ENCODE peak calls at places on chromosomes 16 and 17, in five cellular contexts. One of them, this sample, is unnamed. For H3K27me3 and H3K4me1, the result is how much of the 10 kb centered on the place peaks cover.

GRCh38 chr17:33205552-33205951 is 87.5 kb downstream of the ASIC2 start:
- DNase-seq in ovary: no peak
- DNase-seq in thoracic aorta: no peak
- DNase-seq in cardiac muscle cell: no peak
- DNase-seq in body of pancreas: no peak
- DNase-seq in this sample: no peak

GRCh38 chr16:57749101-57749692 is 13.6 kb downstream of the KATNB1 start:
- DNase-seq in cardiac muscle cell: no peak
- DNase-seq in body of pancreas: no peak
- DNase-seq in thoracic aorta: no peak
- DNase-seq in ovary: no peak
- DNase-seq in this sample: no peak

GRCh38 chr17:49551221-49552069 is 24.2 kb upstream of the NXPH3 start:
- DNase-seq in thoracic aorta: no peak
- DNase-seq in body of pancreas: no peak
- DNase-seq in ovary: no peak
- DNase-seq in cardiac muscle cell: no peak
- DNase-seq in this sample: no peak

GRCh38 chr17:57988301-57989010 is 402 bp upstream of the VEZF1 start:
- DNase-seq in ovary: peak
- DNase-seq in body of pancreas: peak
- DNase-seq in thoracic aorta: no peak
- DNase-seq in cardiac muscle cell: peak
- DNase-seq in this sample: peak

GRCh38 chr17:49361902-49362722 is at the start of gene ZNF652:
- DNase-seq in ovary: peak
- DNase-seq in body of pancreas: peak
- DNase-seq in cardiac muscle cell: peak
- DNase-seq in thoracic aorta: peak
- DNase-seq in this sample: peak

GRCh38 chr17:78958556-78959191 is 21.0 kb downstream of the LGALS3BP start:
- DNase-seq in ovary: no peak
- DNase-seq in thoracic aorta: no peak
- DNase-seq in body of pancreas: no peak
- DNase-seq in cardiac muscle cell: peak
- DNase-seq in this sample: no peak

GRCh38 chr16:78503501-78504110 is 404.2 kb downstream of the WWOX start:
- DNase-seq in ovary: no peak
- DNase-seq in body of pancreas: peak
- DNase-seq in thoracic aorta: peak
- DNase-seq in cardiac muscle cell: peak
- DNase-seq in this sample: peak

GRCh38 chr17:61579961-61580360 is 11.1 kb downstream of the NACA2 start:
- DNase-seq in ovary: no peak
- DNase-seq in thoracic aorta: no peak
- DNase-seq in body of pancreas: no peak
- DNase-seq in cardiac muscle cell: peak
- DNase-seq in this sample: no peak

GRCh38 chr17:43018932-43019331 is 3.3 kb downstream of the VAT1 start:
- DNase-seq in thoracic aorta: no peak
- DNase-seq in body of pancreas: no peak
- DNase-seq in cardiac muscle cell: peak
- DNase-seq in ovary: no peak
- DNase-seq in this sample: no peak

GRCh38 chr16:28166394-28167208 is 45.2 kb downstream of the XPO6 start:
- DNase-seq in cardiac muscle cell: no peak
- DNase-seq in thoracic aorta: no peak
- DNase-seq in body of pancreas: no peak
- DNase-seq in ovary: no peak
- DNase-seq in this sample: no peak

GRCh38 chr17:39212200-39212810 is 12.2 kb downstream of the RPL19 start:
- DNase-seq in body of pancreas: no peak
- DNase-seq in ovary: no peak
- DNase-seq in cardiac muscle cell: no peak
- DNase-seq in thoracic aorta: no peak
- DNase-seq in this sample: no peak

GRCh38 chr17:72624652-72625051 is 467.8 kb downstream of the SLC39A11 start:
- DNase-seq in cardiac muscle cell: no peak
- DNase-seq in ovary: no peak
- DNase-seq in thoracic aorta: no peak
- DNase-seq in body of pancreas: no peak
- DNase-seq in this sample: no peak

GRCh38 chr17:1714980-1715802 is 5.0 kb upstream of the TLCD2 start:
- DNase-seq in ovary: peak
- DNase-seq in thoracic aorta: peak
- DNase-seq in body of pancreas: peak
- DNase-seq in cardiac muscle cell: peak
- DNase-seq in this sample: peak

GRCh38 chr17:48970224-48970623 is 1.8 kb upstream of the GIP start:
- DNase-seq in ovary: no peak
- DNase-seq in thoracic aorta: no peak
- DNase-seq in body of pancreas: no peak
- DNase-seq in cardiac muscle cell: peak
- DNase-seq in this sample: no peak

GRCh38 chr17:12730931-12731521 is 58.3 kb upstream of the ARHGAP44 start:
- DNase-seq in cardiac muscle cell: peak
- DNase-seq in body of pancreas: peak
- DNase-seq in thoracic aorta: peak
- DNase-seq in ovary: no peak
- DNase-seq in this sample: peak

GRCh38 chr16:17273142-17273561 is 197.6 kb downstream of the XYLT1 start:
- DNase-seq in cardiac muscle cell: peak
- DNase-seq in body of pancreas: no peak
- DNase-seq in ovary: no peak
- DNase-seq in thoracic aorta: no peak
- DNase-seq in this sample: no peak

GRCh38 chr17:559699-560378 is 154.8 kb downstream of the VPS53 start:
- DNase-seq in cardiac muscle cell: peak
- DNase-seq in ovary: no peak
- DNase-seq in thoracic aorta: peak
- DNase-seq in body of pancreas: no peak
- DNase-seq in this sample: no peak

GRCh38 chr16:9096416-9096952 is 5.0 kb downstream of the HAPSTR1 start:
- DNase-seq in cardiac muscle cell: no peak
- DNase-seq in ovary: no peak
- DNase-seq in thoracic aorta: no peak
- DNase-seq in body of pancreas: no peak
- DNase-seq in this sample: no peak

GRCh38 chr17:31392002-31392855 is 754 bp downstream of the RAB11FIP4 start:
- DNase-seq in thoracic aorta: no peak
- DNase-seq in cardiac muscle cell: no peak
- DNase-seq in ovary: no peak
- DNase-seq in body of pancreas: no peak
- DNase-seq in this sample: no peak

GRCh38 chr17:31392856-31393748 is 1.6 kb downstream of the RAB11FIP4 start:
- DNase-seq in ovary: peak
- DNase-seq in thoracic aorta: no peak
- DNase-seq in body of pancreas: no peak
- DNase-seq in cardiac muscle cell: no peak
- DNase-seq in this sample: no peak

GRCh38 chr17:31397256-31397939 is 5.9 kb downstream of the RAB11FIP4 start:
- DNase-seq in body of pancreas: no peak
- DNase-seq in cardiac muscle cell: no peak
- DNase-seq in thoracic aorta: no peak
- DNase-seq in ovary: no peak
- DNase-seq in this sample: no peak

GRCh38 chr17:31393749-31394146 is 2.3 kb downstream of the RAB11FIP4 start:
- DNase-seq in cardiac muscle cell: no peak
- DNase-seq in body of pancreas: no peak
- DNase-seq in thoracic aorta: no peak
- DNase-seq in ovary: peak
- DNase-seq in this sample: no peak

DNA sequence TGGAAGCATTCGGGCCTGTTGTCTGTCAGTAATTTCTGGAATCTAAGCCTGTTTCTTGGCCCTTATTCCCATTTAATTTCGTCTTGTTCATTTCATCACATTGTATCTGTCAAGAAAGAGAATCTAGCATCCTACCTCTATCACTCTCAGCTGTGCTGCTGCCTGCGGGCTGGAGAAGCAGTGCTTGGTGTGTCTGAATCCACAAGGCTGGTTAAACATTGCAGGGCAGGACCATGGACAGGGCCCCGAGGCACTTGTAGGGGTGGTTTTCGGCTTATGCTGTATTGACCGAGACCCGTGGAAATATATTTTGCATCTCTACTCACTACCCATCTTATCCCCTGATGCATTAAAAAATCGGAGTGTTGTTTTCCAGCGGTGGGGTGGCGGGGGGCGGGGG is 3.1 kb downstream of the RAB11FIP4 start:
- DNase-seq in body of pancreas: peak
- DNase-seq in thoracic aorta: no peak
- DNase-seq in ovary: peak
- DNase-seq in cardiac muscle cell: peak
- DNase-seq in this sample: peak
- H3K27me3 ChIP-seq in body of pancreas: under half
- H3K27me3 ChIP-seq in thoracic aorta: under half
- H3K27me3 ChIP-seq in ovary: under half
- H3K27me3 ChIP-seq in cardiac muscle cell: under half
- H3K27me3 ChIP-seq in this sample: under half

GRCh38 chr17:44315760-44316731 is 7.6 kb downstream of the RUNDC3A start:
- DNase-seq in body of pancreas: no peak
- DNase-seq in thoracic aorta: no peak
- DNase-seq in cardiac muscle cell: no peak
- DNase-seq in ovary: no peak
- DNase-seq in this sample: peak

GRCh38 chr17:44320066-44320465 is 4.6 kb downstream of the SLC25A39 start:
- DNase-seq in thoracic aorta: no peak
- DNase-seq in cardiac muscle cell: no peak
- DNase-seq in body of pancreas: no peak
- DNase-seq in ovary: no peak
- DNase-seq in this sample: no peak

GRCh38 chr17:44318077-44318892 is 6.3 kb downstream of the SLC25A39 start:
- DNase-seq in thoracic aorta: no peak
- DNase-seq in cardiac muscle cell: no peak
- DNase-seq in ovary: no peak
- DNase-seq in body of pancreas: no peak
- DNase-seq in this sample: no peak

GRCh38 chr17:44314869-44315661 is 6.7 kb downstream of the RUNDC3A start:
- DNase-seq in cardiac muscle cell: peak
- DNase-seq in thoracic aorta: no peak
- DNase-seq in body of pancreas: peak
- DNase-seq in ovary: no peak
- DNase-seq in this sample: peak

GRCh38 chr17:44317545-44317944 is 7.1 kb downstream of the SLC25A39 start:
- DNase-seq in thoracic aorta: no peak
- DNase-seq in body of pancreas: no peak
- DNase-seq in ovary: no peak
- DNase-seq in cardiac muscle cell: no peak
- DNase-seq in this sample: no peak
- H3K4me3 ChIP-seq in thoracic aorta: no peak
- H3K4me3 ChIP-seq in body of pancreas: no peak
- H3K4me3 ChIP-seq in ovary: no peak
- H3K4me3 ChIP-seq in cardiac muscle cell: no peak
- H3K4me3 ChIP-seq in this sample: no peak

DNA sequence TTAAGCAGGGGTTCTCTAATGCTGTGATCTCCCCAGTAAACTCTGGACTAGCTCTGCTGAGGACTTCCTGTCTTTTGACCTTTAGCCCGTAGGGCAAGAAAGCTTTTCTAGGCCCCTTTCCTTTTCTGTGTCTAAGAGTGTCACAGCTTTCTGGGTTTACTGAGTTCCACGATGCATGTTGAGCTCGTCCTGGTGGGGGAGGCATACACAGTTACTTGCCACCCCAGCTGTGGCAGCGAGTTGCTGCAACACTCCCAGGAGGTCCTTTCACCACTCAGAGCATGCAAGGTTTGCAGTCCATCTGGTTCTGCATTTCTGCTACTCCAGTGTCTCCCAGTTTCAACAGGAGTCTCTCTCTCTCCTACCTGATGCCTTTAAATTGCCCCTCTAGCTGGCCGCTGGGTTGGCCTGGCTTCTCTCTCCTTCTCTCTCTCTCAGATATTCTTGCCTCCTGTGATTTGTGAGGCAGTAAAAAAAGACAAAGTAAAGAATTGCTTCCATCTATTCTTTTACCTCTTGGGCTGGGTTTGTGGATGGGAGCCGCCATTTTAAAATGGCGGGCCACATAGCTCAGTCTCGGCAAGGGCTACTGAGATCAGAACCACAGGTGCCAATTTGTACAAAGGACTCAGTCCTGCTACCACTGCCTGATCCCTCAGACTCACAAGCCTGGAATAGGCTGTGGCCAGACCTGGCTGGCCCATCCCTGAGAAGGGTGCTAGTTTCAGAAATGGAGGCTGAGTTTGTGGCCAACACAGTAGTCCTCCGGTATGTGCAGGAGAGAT is 23.9 kb downstream of the NOD2 start:
- DNase-seq in ovary: no peak
- DNase-seq in cardiac muscle cell: no peak
- DNase-seq in thoracic aorta: no peak
- DNase-seq in body of pancreas: no peak
- DNase-seq in this sample: no peak
- H3K4me1 ChIP-seq in ovary: under half
- H3K4me1 ChIP-seq in cardiac muscle cell: under half
- H3K4me1 ChIP-seq in thoracic aorta: under half
- H3K4me1 ChIP-seq in body of pancreas: under half
- H3K4me1 ChIP-seq in this sample: under half

GRCh38 chr17:40621019-40621418 is 26.6 kb downstream of the SMARCE1 start:
- DNase-seq in thoracic aorta: no peak
- DNase-seq in body of pancreas: no peak
- DNase-seq in cardiac muscle cell: no peak
- DNase-seq in ovary: no peak
- DNase-seq in this sample: no peak

GRCh38 chr17:40621558-40621957 is 26.1 kb downstream of the SMARCE1 start:
- DNase-seq in ovary: no peak
- DNase-seq in cardiac muscle cell: no peak
- DNase-seq in body of pancreas: no peak
- DNase-seq in thoracic aorta: no peak
- DNase-seq in this sample: no peak

GRCh38 chr17:40622509-40622928 is 25.1 kb downstream of the SMARCE1 start:
- DNase-seq in body of pancreas: no peak
- DNase-seq in ovary: no peak
- DNase-seq in thoracic aorta: no peak
- DNase-seq in cardiac muscle cell: no peak
- DNase-seq in this sample: no peak

GRCh38 chr17:40625311-40625710 is 22.3 kb downstream of the SMARCE1 start:
- DNase-seq in cardiac muscle cell: no peak
- DNase-seq in thoracic aorta: no peak
- DNase-seq in body of pancreas: no peak
- DNase-seq in ovary: no peak
- DNase-seq in this sample: no peak

GRCh38 chr17:40623419-40624217 is 24.0 kb downstream of the SMARCE1 start:
- DNase-seq in thoracic aorta: no peak
- DNase-seq in cardiac muscle cell: no peak
- DNase-seq in ovary: no peak
- DNase-seq in body of pancreas: no peak
- DNase-seq in this sample: no peak
- H3K27me3 ChIP-seq in thoracic aorta: under half
- H3K27me3 ChIP-seq in cardiac muscle cell: under half
- H3K27me3 ChIP-seq in ovary: under half
- H3K27me3 ChIP-seq in body of pancreas: under half
- H3K27me3 ChIP-seq in this sample: under half